ENCODE peak calls at places on chromosomes 6 and 20, in seven cellular contexts. L, N, B, I, C, K and H are unnamed samples.

GRCh38 chr20:15378151-15378550 is 1040.7 kb upstream of the FLRT3 start:
- DNase-seq in L (no peak), N (no peak), B (no peak), I (no peak), C (no peak), K (no peak), H (no peak)

GRCh38 chr20:53176133-53176532 is 204.0 kb downstream of the TSHZ2 start:
- DNase-seq in L (no peak), N (no peak), B (no peak), I (no peak), C (no peak), K (no peak), H (no peak)

GRCh38 chr20:34834459-34834893 is 9.0 kb upstream of the NCOA6 start:
- DNase-seq in L (no peak), N (no peak), B (peak; percentile 29), I (no peak), C (no peak), K (peak; percentile 67), H (no peak)

GRCh38 chr6:137903933-137904821 is 37.1 kb downstream of the TNFAIP3 start:
- DNase-seq in L (no peak), N (peak; percentile 58), B (peak; percentile 47), I (no peak), C (no peak), K (peak; percentile 73), H (no peak)

GRCh38 chr20:24672886-24673677 is 203.7 kb downstream of the SYNDIG1 start:
- DNase-seq in L (no peak), N (no peak), B (peak; percentile 86), I (no peak), C (peak; percentile 52), K (no peak), H (no peak)

GRCh38 chr6:8879334-8879733 is 444.0 kb upstream of the SLC35B3 start:
- DNase-seq in L (no peak), N (no peak), B (peak; percentile 17), I (no peak), C (no peak), K (no peak), H (no peak)

GRCh38 chr6:129863664-129864063 is 2.5 kb upstream of the TMEM244 start:
- DNase-seq in L (no peak), N (no peak), B (peak; percentile 94), I (no peak), C (no peak), K (no peak), H (no peak)

GRCh38 chr20:23515250-23515939 is 24.5 kb downstream of the CST8 start:
- DNase-seq in L (no peak), N (no peak), B (peak; percentile 48), I (no peak), C (no peak), K (no peak), H (no peak)

GRCh38 chr6:45592991-45593390 is 215.3 kb upstream of the SUPT3H start:
- DNase-seq in L (no peak), N (no peak), B (no peak), I (no peak), C (no peak), K (no peak), H (no peak)

GRCh38 chr6:89021629-89022028 is 58.2 kb upstream of the RNGTT start:
- DNase-seq in L (no peak), N (no peak), B (peak; percentile 41), I (no peak), C (no peak), K (no peak), H (no peak)

GRCh38 chr6:24775520-24776058 is 852 bp downstream of the GMNN start:
- DNase-seq in L (no peak), N (no peak), B (peak; percentile 72), I (no peak), C (no peak), K (peak; percentile 37), H (no peak)

GRCh38 chr20:25195962-25196700 is 619 bp downstream of the ENTPD6 start:
- DNase-seq in L (no peak), N (peak; percentile 60), B (peak; percentile 33), I (no peak), C (no peak), K (no peak), H (peak; percentile 3)

GRCh38 chr6:100485268-100485667 is 20.5 kb upstream of the SIM1 start:
- DNase-seq in L (no peak), N (no peak), B (no peak), I (no peak), C (no peak), K (no peak), H (no peak)

GRCh38 chr6:100484474-100484873 is 19.8 kb upstream of the SIM1 start:
- DNase-seq in L (no peak), N (no peak), B (no peak), I (no peak), C (no peak), K (no peak), H (no peak)

GRCh38 chr6:100482698-100483097 is 18.0 kb upstream of the SIM1 start:
- DNase-seq in L (no peak), N (no peak), B (no peak), I (no peak), C (no peak), K (no peak), H (no peak)

GRCh38 chr6:100475554-100476325 is 11.0 kb upstream of the SIM1 start:
- DNase-seq in L (no peak), N (no peak), B (no peak), I (no peak), C (no peak), K (no peak), H (no peak)

DNA sequence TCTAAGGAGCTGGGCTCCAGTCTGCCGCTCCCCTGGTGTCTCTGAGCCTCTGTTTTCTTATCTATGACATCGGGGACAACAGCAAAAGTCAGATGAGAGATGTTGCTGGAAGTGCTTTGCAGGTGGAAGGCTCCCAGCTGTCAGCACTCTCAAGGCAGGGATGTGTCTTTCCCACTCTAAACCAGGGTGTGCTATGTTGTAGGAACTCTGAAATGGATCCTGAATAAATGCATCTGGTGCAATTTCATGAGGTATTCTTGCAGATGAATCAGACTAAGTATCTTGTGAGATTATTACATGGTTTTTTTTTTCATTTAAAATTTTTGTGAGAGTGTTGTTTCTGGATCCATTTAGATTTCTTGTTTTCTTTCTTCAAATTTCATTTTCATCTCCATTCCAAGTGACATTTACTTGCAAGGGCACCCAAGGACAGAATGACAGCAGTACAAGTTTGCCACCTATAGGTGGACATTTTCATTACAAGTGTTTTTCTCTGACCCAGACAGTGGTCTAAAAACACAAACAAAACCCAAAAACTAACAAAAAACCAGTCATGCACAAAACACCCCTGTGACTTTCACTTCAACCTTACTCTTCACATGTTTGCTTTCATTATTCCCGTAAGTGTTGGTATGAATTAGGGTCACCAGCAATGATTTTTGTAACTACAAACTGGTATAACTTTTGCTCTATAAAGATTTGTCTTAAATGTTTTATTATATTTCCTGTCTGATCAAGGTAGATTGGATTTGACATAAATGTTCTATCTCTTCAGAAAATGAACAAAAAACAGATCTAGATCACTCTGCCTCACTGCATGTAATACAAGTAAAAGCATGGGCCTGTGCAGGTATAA is 14.7 kb upstream of the SIM1 start:
- DNase-seq in L (no peak), N (peak; percentile 33), B (no peak), I (no peak), C (no peak), K (peak; percentile 45), H (no peak)
- H3K4me1 ChIP-seq in L (no peaks in the 10 kb centered on the region), N (peaks cover 34% of the 10 kb centered on the region), B (no peaks in the 10 kb centered on the region), I (no peaks in the 10 kb centered on the region), C (no peaks in the 10 kb centered on the region), K (no peaks in the 10 kb centered on the region), H (no peaks in the 10 kb centered on the region)

GRCh38 chr6:103855750-103856149 is 1004.0 kb downstream of the HACE1 start:
- DNase-seq in L (no peak), N (no peak), B (no peak), I (no peak), C (no peak), K (no peak), H (no peak)
- H3K27ac ChIP-seq in L (no peak overlapping the region), N (no peak overlapping the region), B (no peak overlapping the region), I (no peak overlapping the region), C (no peak overlapping the region), K (no peak overlapping the region), H (no peak overlapping the region)

DNA sequence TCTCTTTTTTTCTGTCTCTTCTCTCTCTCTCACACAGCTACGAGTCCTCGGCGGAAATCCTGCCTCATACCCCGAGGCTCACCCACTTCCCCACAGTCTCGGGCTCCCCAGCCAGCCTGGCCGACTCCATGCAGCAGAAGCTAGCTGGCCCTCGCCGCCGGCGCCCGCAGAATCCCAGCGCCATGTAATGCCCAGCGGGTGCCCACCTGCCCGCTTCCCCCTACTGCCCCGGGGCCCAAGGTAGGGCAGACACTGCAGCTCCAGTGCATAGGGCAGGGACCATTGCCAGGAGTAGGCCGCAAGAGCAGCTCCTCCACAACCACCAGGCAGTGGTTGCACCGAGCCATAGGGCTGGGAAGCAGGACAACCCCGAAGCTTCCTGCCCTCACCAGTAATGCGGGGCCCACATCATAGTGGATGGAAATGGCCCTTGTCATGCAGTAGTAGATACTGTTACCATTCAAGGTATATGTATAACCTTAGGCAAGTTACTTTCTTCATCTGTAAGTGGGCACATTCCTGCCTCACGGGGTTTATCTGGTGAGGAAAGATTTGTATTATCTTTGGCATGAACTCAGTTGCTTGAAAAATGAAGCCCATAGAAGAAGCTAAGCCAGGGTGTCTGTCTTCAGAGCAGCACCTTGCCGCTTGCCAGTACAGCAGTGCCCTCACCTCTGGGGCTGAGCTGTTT is 36.9 kb upstream of the ID1 start:
- DNase-seq in L (no peak), N (no peak), B (no peak), I (no peak), C (no peak), K (no peak), H (no peak)
- H3K4me1 ChIP-seq in L (peaks cover 26% of the 10 kb centered on the region), N (peaks cover 10% of the 10 kb centered on the region), B (peaks cover 17% of the 10 kb centered on the region), I (peaks cover 3% of the 10 kb centered on the region), C (peaks cover 13% of the 10 kb centered on the region), K (peaks cover 35% of the 10 kb centered on the region), H (peaks cover 9% of the 10 kb centered on the region)

GRCh38 chr6:160520043-160520904 is 143.8 kb downstream of the LPA start:
- DNase-seq in L (peak; percentile 65), N (no peak), B (peak; percentile 11), I (peak; percentile 81), C (peak; percentile 86), K (peak; percentile 30), H (peak; percentile 80)
- H3K27ac ChIP-seq in L (peak overlapping the region; percentile 82), N (no peak overlapping the region), B (no peak overlapping the region), I (peak overlapping the region; percentile 64), C (peak overlapping the region; percentile 83), K (no peak overlapping the region), H (peak overlapping the region; percentile 70)

GRCh38 chr6:37492236-37493046 is 7.3 kb downstream of the CCDC167 start:
- DNase-seq in L (no peak), N (no peak), B (no peak), I (no peak), C (no peak), K (no peak), H (no peak)
- H3K4me1 ChIP-seq in L (no peaks in the 10 kb centered on the region), N (no peaks in the 10 kb centered on the region), B (no peaks in the 10 kb centered on the region), I (peaks cover 5% of the 10 kb centered on the region), C (peaks cover 23% of the 10 kb centered on the region), K (no peaks in the 10 kb centered on the region), H (peaks cover 47% of the 10 kb centered on the region)

DNA sequence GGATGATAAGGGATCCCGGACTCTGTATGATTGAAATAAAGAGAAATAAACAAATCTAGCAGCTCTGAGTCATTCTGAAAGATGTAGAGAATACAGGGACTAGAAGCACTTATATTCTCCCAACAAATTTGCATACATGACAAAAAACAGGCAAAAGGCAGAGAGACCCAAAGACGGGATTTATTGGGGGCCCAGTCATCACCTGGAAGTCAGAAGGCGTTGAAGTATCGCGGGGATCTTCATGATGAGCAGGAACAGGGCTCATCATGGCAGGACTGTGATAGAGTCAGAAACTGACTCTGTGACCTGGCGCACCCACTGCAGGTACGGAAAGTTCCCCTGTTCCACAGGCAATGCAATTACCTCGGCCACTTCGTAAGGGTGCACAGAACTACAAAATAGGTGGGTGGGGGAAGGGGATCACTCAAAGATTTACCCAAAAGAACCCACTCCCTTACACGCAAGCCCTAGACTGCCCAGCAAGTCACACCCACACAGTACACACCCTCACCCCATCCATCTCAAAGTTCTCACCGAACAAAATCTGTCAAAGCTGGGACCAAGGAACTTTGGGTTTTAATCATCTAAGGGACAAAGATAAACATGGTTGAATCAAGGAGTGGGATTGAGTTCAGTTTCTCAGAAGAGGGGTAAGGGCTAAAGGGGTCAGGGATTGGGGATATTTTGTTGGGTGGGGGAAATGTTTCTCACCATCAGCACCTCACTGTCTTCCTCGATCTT is 1.4 kb downstream of the CUTA start:
- DNase-seq in L (no peak), N (no peak), B (no peak), I (peak; percentile 21), C (no peak), K (no peak), H (no peak)
- H3K27ac ChIP-seq in L (peak overlapping the region; percentile 92), N (peak overlapping the region; percentile 83), B (peak overlapping the region; percentile 68), I (peak overlapping the region; percentile 36), C (peak overlapping the region; percentile 96), K (peak overlapping the region; percentile 52), H (peak overlapping the region; percentile 94)